ENCODE peak calls at places on chromosome 1, in nine cellular contexts. Q is lung; O is stimulated activated CD8-positive, alpha-beta memory T cell treated with anti-CD3 and anti-CD28 coated beads, Interleukin-4, amount 100 ng/mL, for 4 hours; S is RWPE1; U is CD8-positive, alpha-beta memory T cell; A is ELR; F is T-helper 1 cell; X is nucleus accumbens; T is fibroblast of the aortic adventitia. H is an unnamed sample.

GRCh38 chr1:52552505-52553371 is at the start of gene TUT4:
- DNase-seq in Q (peak), O (peak), S (peak), U (peak), A (peak), F (peak), X (peak), T (peak), H (peak)

GRCh38 chr1:51070640-51071039 is 31.4 kb upstream of the C1orf185 start:
- DNase-seq in Q (no peak), O (no peak), S (peak), U (no peak), A (peak), F (no peak), X (no peak), T (peak), H (no peak)

GRCh38 chr1:33381979-33382378 is 48.9 kb downstream of the PHC2 start:
- DNase-seq in Q (no peak), O (no peak), S (no peak), U (no peak), A (no peak), F (no peak), X (no peak), T (no peak), H (no peak)

GRCh38 chr1:2228684-2229031 is 539 bp downstream of the SKI start:
- DNase-seq in Q (no peak), O (no peak), S (no peak), U (no peak), A (peak), F (peak), X (no peak), T (no peak), H (peak)

GRCh38 chr1:208231929-208232360 is 12.2 kb downstream of the PLXNA2 start:
- DNase-seq in Q (no peak), O (no peak), S (peak), U (no peak), A (peak), F (no peak), X (no peak), T (peak), H (no peak)

GRCh38 chr1:98468111-98468717 is 193.3 kb upstream of the SNX7 start:
- DNase-seq in Q (no peak), O (no peak), S (peak), U (peak), A (peak), F (no peak), X (no peak), T (peak), H (peak)

GRCh38 chr1:117093091-117093534 is 28.4 kb downstream of the TRIM45 start:
- DNase-seq in Q (no peak), O (no peak), S (peak), U (no peak), A (peak), F (no peak), X (no peak), T (peak), H (no peak)

GRCh38 chr1:20486457-20487235 is 636 bp upstream of the CAMK2N1 start:
- DNase-seq in Q (no peak), O (no peak), S (no peak), U (no peak), A (peak), F (no peak), X (peak), T (peak), H (peak)

GRCh38 chr1:90706437-90707362 is 10.4 kb downstream of the BARHL2 start:
- DNase-seq in Q (peak), O (no peak), S (no peak), U (no peak), A (no peak), F (no peak), X (no peak), T (no peak), H (no peak)

GRCh38 chr1:76070538-76070937 is 4.0 kb upstream of the ST6GALNAC3 start:
- DNase-seq in Q (no peak), O (no peak), S (no peak), U (no peak), A (peak), F (no peak), X (no peak), T (no peak), H (no peak)